ENCODE peak calls at places on chromosomes 3 and 15, in five cellular contexts. P, T, X, N and W are unnamed samples.

GRCh38 chr15:89794627-89795241 is 18.6 kb downstream of the MESP2 start:
- DNase-seq in X (no peak), N (peak), P (no peak), T (no peak), W (no peak)

GRCh38 chr3:182596673-182597410 is 196.5 kb upstream of the ATP11B start:
- DNase-seq in T (no peak), X (no peak), N (no peak), P (no peak), W (no peak)

GRCh38 chr3:125359700-125360099 is 15.4 kb downstream of the ZNF148 start:
- DNase-seq in T (no peak), P (no peak), N (no peak), X (no peak), W (no peak)

GRCh38 chr3:46860381-46861292 is 2.6 kb downstream of the MYL3 start:
- DNase-seq in T (peak), P (peak), X (no peak), N (peak), W (no peak)

GRCh38 chr3:39154323-39155021 is 1.1 kb upstream of the CSRNP1 start:
- DNase-seq in X (no peak), T (peak), P (no peak), N (no peak), W (peak)

GRCh38 chr3:160084998-160085397 is 96.4 kb downstream of the IL12A start:
- DNase-seq in N (peak), P (no peak), T (no peak), X (no peak), W (peak)

GRCh38 chr3:66409771-66410355 is 91.0 kb downstream of the LRIG1 start:
- DNase-seq in X (no peak), T (no peak), P (no peak), N (no peak), W (no peak)

GRCh38 chr3:123147754-123148535 is 53.8 kb upstream of the SEC22A start:
- DNase-seq in X (no peak), N (no peak), T (no peak), P (no peak), W (no peak)

GRCh38 chr3:55526332-55527030 is 39.4 kb upstream of the WNT5A start:
- DNase-seq in T (no peak), P (no peak), N (peak), X (no peak), W (no peak)

GRCh38 chr15:83695246-83695645 is 41.3 kb downstream of the ADAMTSL3 start:
- DNase-seq in N (peak), T (no peak), X (no peak), P (no peak), W (no peak)

GRCh38 chr3:128858167-128858566 is 21.3 kb upstream of the ACAD9 start:
- DNase-seq in T (no peak), X (no peak), P (no peak), N (no peak), W (no peak)

GRCh38 chr3:67017211-67017610 is 19.1 kb downstream of the KBTBD8 start:
- DNase-seq in X (no peak), P (no peak), N (no peak), T (no peak), W (peak)

GRCh38 chr3:195337747-195338146 is 66.8 kb upstream of the XXYLT1 start:
- DNase-seq in P (no peak), X (no peak), N (no peak), T (no peak), W (no peak)

GRCh38 chr15:99472416-99473145 is 93.2 kb upstream of the MEF2A start:
- DNase-seq in T (no peak), N (no peak), X (no peak), P (no peak), W (no peak)

GRCh38 chr3:2853627-2854026 is 256.5 kb downstream of the IL5RA start:
- DNase-seq in X (no peak), N (no peak), T (no peak), P (no peak), W (no peak)

GRCh38 chr15:69393831-69394491 is 20.2 kb upstream of the KIF23 start:
- DNase-seq in X (no peak), T (no peak), P (no peak), N (peak), W (peak)

GRCh38 chr3:36649078-36649477 is 115.3 kb downstream of the DCLK3 start:
- DNase-seq in N (no peak), P (no peak), X (no peak), T (no peak), W (no peak)

GRCh38 chr15:90819850-90820249 is 48.5 kb upstream of the FURIN start:
- DNase-seq in P (no peak), X (no peak), T (no peak), N (no peak), W (no peak)

GRCh38 chr3:170703121-170703588 is 117.3 kb upstream of the SLC7A14 start:
- DNase-seq in T (no peak), X (no peak), P (no peak), N (peak), W (peak)

GRCh38 chr3:111285691-111286090 is 214.1 kb downstream of the NECTIN3 start:
- DNase-seq in X (no peak), P (no peak), T (no peak), N (no peak), W (no peak)

GRCh38 chr15:42058791-42059190 is 35.6 kb downstream of the PLA2G4D start:
- DNase-seq in T (no peak), N (no peak), X (no peak), P (no peak), W (no peak)

GRCh38 chr15:55197362-55197705 is 593 bp upstream of the RSL24D1 start:
- DNase-seq in T (no peak), N (no peak), P (no peak), X (no peak), W (no peak)

DNA sequence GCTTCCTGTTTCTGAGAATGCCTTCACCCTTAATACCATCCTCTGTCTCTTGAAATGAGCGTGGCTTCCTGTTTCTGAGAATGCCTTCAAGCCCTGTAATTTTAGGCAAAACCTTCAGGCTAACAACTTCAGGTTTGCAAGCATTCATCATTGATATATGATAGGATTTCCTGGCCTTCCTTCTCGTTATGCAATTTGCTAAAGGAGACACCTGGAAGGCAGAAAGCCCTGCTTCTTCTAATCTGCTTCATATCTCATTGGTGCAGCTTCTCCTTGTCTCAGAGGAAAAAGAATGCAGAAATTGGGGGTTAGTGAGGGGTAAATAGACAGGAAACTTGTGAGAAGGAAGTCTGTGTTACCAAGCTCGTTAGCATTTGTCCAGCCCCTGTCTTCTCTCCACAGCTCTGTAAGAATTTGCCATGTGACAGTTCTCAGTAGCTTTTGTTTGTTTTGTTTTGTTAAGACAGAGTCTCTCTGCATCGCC is 7.3 kb downstream of the ARL6IP5 start:
- DNase-seq in P (no peak), N (no peak), X (no peak), T (no peak), W (no peak)
- H3K27ac ChIP-seq in P (peak), N (no peak), X (peak), T (peak), W (peak)

DNA sequence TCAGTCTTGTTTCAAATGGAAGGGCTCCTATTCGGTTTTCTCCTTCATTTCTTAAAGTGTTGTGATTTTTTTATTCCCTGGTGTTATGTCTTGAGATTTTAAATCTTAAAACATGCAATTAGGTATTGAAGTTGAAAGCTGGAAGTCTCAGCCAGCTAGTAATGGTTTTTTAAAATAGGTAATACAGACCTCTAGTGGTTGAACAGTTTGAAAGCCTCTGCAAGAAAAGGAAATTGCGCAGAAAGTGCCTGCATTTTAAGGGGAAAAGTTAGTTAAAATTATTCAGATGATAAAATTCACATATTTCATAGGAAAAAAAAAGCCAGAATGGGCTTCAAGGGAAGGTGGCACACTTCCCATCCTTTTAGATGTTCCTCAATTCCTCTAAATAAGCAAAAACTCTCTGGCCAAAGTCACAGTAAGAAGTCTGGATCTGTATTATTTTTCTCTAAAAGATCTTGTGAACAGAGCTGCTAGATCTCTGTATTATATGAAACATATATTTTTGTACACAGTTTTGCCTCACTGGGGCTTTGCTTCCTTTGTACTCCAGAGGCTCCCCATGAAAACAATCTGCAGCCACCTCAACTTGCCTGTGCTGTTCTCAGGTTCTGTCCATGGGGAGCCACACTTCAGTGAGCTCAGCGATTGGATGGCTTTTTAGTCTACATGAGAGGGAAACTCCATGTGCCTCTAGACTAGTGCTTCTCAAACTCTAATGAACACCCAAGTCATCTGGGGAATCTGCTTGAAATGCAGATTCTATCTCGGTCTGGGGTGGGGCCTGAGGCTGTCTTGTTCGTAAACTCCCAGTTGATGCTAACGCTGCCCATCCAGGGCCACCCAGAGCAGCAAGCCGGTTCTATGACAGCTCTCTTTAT is 21.5 kb downstream of the AGTR1 start:
- DNase-seq in X (no peak), P (no peak), N (peak), T (no peak), W (no peak)
- TF ChIP-seq CTCF in X (no peak), P (peak), N (peak), T (peak), W (peak)

DNA sequence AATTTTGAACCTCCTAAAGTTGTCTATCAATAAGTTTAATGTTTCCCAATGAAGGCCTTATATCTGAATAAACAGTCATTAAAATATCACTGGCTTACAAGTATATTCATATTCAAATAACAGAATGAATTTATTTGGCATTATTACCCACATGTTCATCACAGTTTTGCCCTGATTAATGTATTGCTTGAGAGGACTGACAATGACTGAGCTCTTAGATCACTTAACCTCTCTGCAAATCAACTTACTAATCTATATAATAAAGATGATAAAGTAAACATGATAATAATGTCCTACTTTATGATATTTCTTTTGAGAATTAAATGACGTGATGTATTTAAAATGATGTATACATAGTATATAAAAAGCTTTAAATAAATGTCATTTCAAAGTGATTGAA is 532.0 kb upstream of the GBE1 start:
- DNase-seq in X (no peak), T (no peak), N (peak), P (no peak), W (no peak)
- H3K27ac ChIP-seq in X (no peak), T (no peak), N (peak), P (no peak), W (no peak)

DNA sequence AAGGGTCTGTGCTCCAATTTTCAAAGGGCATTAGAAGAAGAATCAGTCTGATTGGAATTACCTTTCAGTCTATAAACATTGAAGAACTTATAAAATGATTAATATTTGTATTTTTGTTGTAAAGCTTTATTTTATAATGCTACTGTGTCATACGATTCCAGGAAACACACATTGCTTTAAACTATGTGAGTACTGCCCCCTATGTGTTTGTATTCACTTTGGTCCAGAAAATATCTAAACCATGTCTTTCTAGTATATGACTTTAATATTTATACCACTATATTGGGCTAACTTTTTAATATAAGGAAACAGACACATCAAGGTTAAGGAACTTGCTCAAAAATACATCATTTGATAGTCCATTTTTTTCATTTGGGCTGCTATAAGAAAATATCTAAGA is 3.2 kb upstream of the RIOX2 start:
- DNase-seq in T (no peak), N (peak), P (no peak), X (no peak), W (no peak)
- TF ChIP-seq CTCF in T (no peak), N (peak), P (no peak), X (no peak), W (peak)

GRCh38 chr3:114299421-114299820 is 5.6 kb downstream of the TIGIT start:
- DNase-seq in T (no peak), P (no peak), N (peak), X (no peak), W (no peak)
- H3K27ac ChIP-seq in T (no peak), P (no peak), N (no peak), X (no peak), W (no peak)

GRCh38 chr3:81760924-81761903 is at the start of gene GBE1:
- DNase-seq in X (peak), N (peak), P (peak), T (peak), W (peak)
- TF ChIP-seq CTCF in X (peak), N (peak), P (peak), T (peak), W (peak)